ENCODE peak calls at places on chromosomes 12 and 14, in eight cellular contexts. G is transverse colon, B is AG04450, N is heart left ventricle, M is PC-3, H is GM23338, L is colonic mucosa, P is body of pancreas. Y is an unnamed sample.

GRCh38 chr12:40597133-40597532 is 95.1 kb upstream of the CNTN1 start:
- DNase-seq in P (no peak), B (no peak), L (no peak), G (no peak), M (no peak), N (no peak), H (no peak), Y (no peak)

GRCh38 chr14:74685054-74685453 is 27.8 kb downstream of the AREL1 start:
- DNase-seq in G (no peak), H (no peak), B (no peak), N (no peak), L (no peak), M (no peak), P (no peak), Y (no peak)

GRCh38 chr14:56137842-56138241 is 19.6 kb downstream of the PELI2 start:
- DNase-seq in G (no peak), M (no peak), B (no peak), P (peak; percentile 54), H (peak; percentile 70), N (no peak), L (no peak), Y (no peak)

GRCh38 chr14:29668201-29668600 is 259.4 kb downstream of the PRKD1 start:
- DNase-seq in L (no peak), H (no peak), G (no peak), M (no peak), N (no peak), B (no peak), P (no peak), Y (no peak)

GRCh38 chr14:58752782-58753181 is 115.0 kb downstream of the DACT1 start:
- DNase-seq in M (no peak), G (peak; percentile 91), H (no peak), N (peak; percentile 83), L (peak; percentile 91), P (peak; percentile 91), B (no peak), Y (no peak)

GRCh38 chr14:89891055-89891454 is 63.5 kb downstream of the EFCAB11 start:
- DNase-seq in G (no peak), N (no peak), L (no peak), B (no peak), M (no peak), P (no peak), H (no peak), Y (no peak)

GRCh38 chr14:33364536-33364935 is 425.9 kb downstream of the NPAS3 start:
- DNase-seq in H (peak; percentile 59), P (no peak), B (no peak), G (no peak), N (no peak), M (no peak), L (no peak), Y (no peak)

GRCh38 chr12:93638954-93639353 is 38.2 kb upstream of the CRADD start:
- DNase-seq in N (no peak), P (no peak), L (no peak), G (no peak), M (no peak), B (no peak), H (no peak), Y (no peak)

GRCh38 chr12:31874961-31875608 is 84.1 kb upstream of the RESF1 start:
- DNase-seq in B (peak; percentile 8), G (peak; percentile 40), P (peak; percentile 68), H (peak; percentile 29), N (peak; percentile 72), M (peak; percentile 48), L (peak; percentile 25), Y (peak; percentile 59)

GRCh38 chr12:57111046-57111698 is at the start of gene STAT6:
- DNase-seq in G (peak; percentile 91), P (peak; percentile 92), L (peak; percentile 91), H (peak; percentile 77), M (peak; percentile 59), N (peak; percentile 87), B (no peak), Y (peak; percentile 77)

GRCh38 chr12:75579552-75579951 is 68.1 kb upstream of the KRR1 start:
- DNase-seq in M (no peak), H (no peak), P (no peak), B (no peak), G (no peak), N (no peak), L (no peak), Y (no peak)

GRCh38 chr12:112514926-112515642 is 96.3 kb downstream of the PTPN11 start:
- DNase-seq in P (no peak), G (no peak), B (no peak), L (no peak), H (no peak), M (no peak), N (no peak), Y (no peak)

GRCh38 chr12:114625294-114625851 is 58.6 kb downstream of the TBX3 start:
- DNase-seq in M (peak; percentile 74), P (peak; percentile 30), N (peak; percentile 30), H (peak; percentile 91), B (peak; percentile 42), G (peak; percentile 38), L (peak; percentile 41), Y (peak; percentile 9)

GRCh38 chr12:9204380-9204779 is 3.8 kb downstream of the PZP start:
- DNase-seq in L (no peak), M (no peak), H (no peak), G (no peak), B (no peak), N (no peak), P (no peak), Y (no peak)

GRCh38 chr12:27429606-27430005 is 16.9 kb upstream of the SMCO2 start:
- DNase-seq in P (no peak), G (no peak), L (no peak), N (no peak), H (no peak), M (no peak), B (no peak), Y (no peak)

GRCh38 chr14:102220031-102220430 is 80.3 kb downstream of the WDR20 start:
- DNase-seq in N (no peak), B (no peak), M (no peak), L (no peak), G (no peak), P (no peak), H (no peak), Y (no peak)

GRCh38 chr14:76780875-76781647 is 19.8 kb downstream of the VASH1 start:
- DNase-seq in B (no peak), G (no peak), N (peak; percentile 39), P (no peak), M (no peak), H (no peak), L (no peak), Y (no peak)

GRCh38 chr12:41992029-41992428 is 152.6 kb downstream of the GXYLT1 start:
- DNase-seq in G (no peak), P (no peak), L (no peak), H (no peak), N (no peak), M (no peak), B (no peak), Y (no peak)

GRCh38 chr12:75661927-75662326 is 150.5 kb upstream of the KRR1 start:
- DNase-seq in N (no peak), H (no peak), G (no peak), M (peak; percentile 60), P (no peak), B (no peak), L (no peak), Y (no peak)

GRCh38 chr12:94792690-94793089 is 142.3 kb upstream of the TMCC3 start:
- DNase-seq in L (no peak), P (peak; percentile 26), H (no peak), B (no peak), G (no peak), N (no peak), M (no peak), Y (no peak)

GRCh38 chr14:93938766-93939303 is 11.7 kb downstream of the FAM181A start:
- DNase-seq in P (no peak), M (no peak), N (no peak), G (no peak), L (no peak), B (no peak), H (peak; percentile 47), Y (no peak)
- H3K4me3 ChIP-seq in P (no peak overlapping the region), M (no peak overlapping the region), N (no peak overlapping the region), G (no peak overlapping the region), L (peak overlapping the region; percentile 26), B (no peak overlapping the region), H (peak overlapping the region; percentile 55), Y (peak overlapping the region; percentile 33)

GRCh38 chr14:87679094-87679493 is 313.9 kb downstream of the GALC start:
- DNase-seq in H (no peak), M (no peak), N (no peak), P (no peak), B (no peak), L (no peak), G (no peak), Y (no peak)
- TF ChIP-seq CTCF in H (no peak), M (no peak), N (no peak), P (no peak), B (no peak), L (no peak), G (no peak), Y (no peak)

DNA sequence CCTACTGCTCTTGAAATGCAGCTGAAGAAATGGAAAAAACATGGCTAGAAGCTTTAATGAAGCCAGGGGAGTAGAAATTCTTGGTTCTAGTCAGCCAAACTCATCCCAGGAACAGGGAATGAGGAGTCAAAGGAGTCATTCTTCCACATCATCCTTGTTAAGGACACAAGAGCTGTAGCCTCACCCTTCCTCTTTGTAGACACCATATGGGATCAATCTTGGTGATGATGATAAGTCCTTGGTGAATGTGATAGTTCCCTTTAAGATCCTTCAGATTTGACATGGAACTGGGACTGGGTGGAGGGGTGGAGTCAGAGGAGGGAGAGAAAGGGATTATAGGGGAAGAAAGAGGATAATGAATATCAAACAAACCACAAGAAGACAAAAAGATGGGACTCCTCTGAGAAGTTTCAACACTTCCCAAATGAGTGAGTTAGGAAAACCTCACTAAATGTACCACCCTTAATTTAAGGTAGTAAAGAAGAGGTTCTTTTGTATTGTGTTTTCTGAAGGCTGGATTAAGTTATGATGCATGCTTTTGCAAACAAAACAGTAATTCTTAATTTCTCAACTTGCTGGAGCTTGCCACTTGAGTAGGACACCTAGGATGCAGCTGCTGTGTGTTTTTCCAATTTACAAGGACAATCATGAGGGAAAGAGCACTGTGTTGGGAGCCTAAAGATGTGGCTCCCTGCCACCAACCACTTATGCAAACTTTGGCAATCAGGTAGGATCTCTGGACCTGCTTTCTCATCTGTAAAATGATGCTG is 104.0 kb downstream of the WIF1 start:
- DNase-seq in H (no peak), G (no peak), N (no peak), M (no peak), B (no peak), L (no peak), P (no peak), Y (no peak)
- H3K27me3 ChIP-seq in H (no peaks in the 10 kb centered on the region), G (no peaks in the 10 kb centered on the region), N (no peaks in the 10 kb centered on the region), M (peaks cover 8% of the 10 kb centered on the region), B (peaks cover 10% of the 10 kb centered on the region), L (no peaks in the 10 kb centered on the region), P (no peaks in the 10 kb centered on the region), Y (no peaks in the 10 kb centered on the region)

GRCh38 chr14:70872678-70873020 is 34.6 kb upstream of the PCNX1 start:
- DNase-seq in G (no peak), N (no peak), M (no peak), H (no peak), B (no peak), L (no peak), P (no peak), Y (no peak)

GRCh38 chr14:70871001-70871400 is 36.3 kb upstream of the PCNX1 start:
- DNase-seq in H (no peak), N (no peak), P (no peak), L (no peak), G (no peak), M (no peak), B (no peak), Y (no peak)

GRCh38 chr14:70873627-70874026 is 33.6 kb upstream of the PCNX1 start:
- DNase-seq in H (no peak), M (no peak), N (no peak), L (no peak), P (no peak), G (no peak), B (no peak), Y (no peak)

GRCh38 chr14:70871863-70872677 is 35.2 kb upstream of the PCNX1 start:
- DNase-seq in L (no peak), G (no peak), H (no peak), N (no peak), P (no peak), M (no peak), B (no peak), Y (peak; percentile 50)
- H3K4me3 ChIP-seq in L (no peak overlapping the region), G (no peak overlapping the region), H (no peak overlapping the region), N (no peak overlapping the region), P (no peak overlapping the region), M (no peak overlapping the region), B (no peak overlapping the region), Y (peak overlapping the region; percentile 53)